ENCODE peak calls at places on chromosomes 1 and 21, in eight cellular contexts. E, R, C, M, O, A, B and N are unnamed samples. For H3K4me1 and H3K9me3, the result is how much of the 10 kb centered on the place peaks cover.

GRCh38 chr1:231683439-231684165 is 57.0 kb downstream of the DISC1 start:
- DNase-seq in M (no peak), R (no peak), A (no peak), B (no peak), C (no peak), O (no peak), E (no peak), N (no peak)

GRCh38 chr1:153542956-153543737 is 2.4 kb upstream of the S100A5 start:
- DNase-seq in R (no peak), B (no peak), A (no peak), M (peak), O (no peak), C (peak), E (no peak), N (no peak)

GRCh38 chr21:35528109-35529042 is 479.3 kb upstream of the RUNX1 start:
- DNase-seq in B (peak), M (no peak), C (peak), E (no peak), O (no peak), A (no peak), R (peak), N (peak)

GRCh38 chr1:54153548-54154439 is 994 bp upstream of the CDCP2 start:
- DNase-seq in C (no peak), B (no peak), O (peak), M (peak), A (no peak), R (peak), E (no peak), N (no peak)

GRCh38 chr1:91872560-91873081 is 13.3 kb downstream of the TGFBR3 start:
- DNase-seq in R (no peak), B (no peak), M (no peak), O (no peak), C (peak), A (no peak), E (no peak), N (no peak)

GRCh38 chr1:43836267-43836951 is 97.2 kb upstream of the ARTN start:
- DNase-seq in E (peak), R (peak), O (no peak), C (peak), A (no peak), M (no peak), B (peak), N (peak)

GRCh38 chr1:33996281-33996680 is 132.4 kb downstream of the HMGB4 start:
- DNase-seq in B (no peak), C (no peak), R (no peak), M (no peak), E (no peak), A (no peak), O (no peak), N (no peak)

GRCh38 chr1:158067651-158068050 is 74.2 kb downstream of the KIRREL1 start:
- DNase-seq in M (peak), C (no peak), R (peak), E (no peak), O (no peak), B (no peak), A (no peak), N (no peak)

GRCh38 chr21:43797415-43797814 is 8.0 kb downstream of the RRP1 start:
- DNase-seq in R (no peak), M (no peak), O (no peak), A (no peak), C (no peak), B (peak), E (no peak), N (no peak)

GRCh38 chr1:115668579-115668978 is 26.8 kb downstream of the VANGL1 start:
- DNase-seq in M (no peak), R (no peak), O (no peak), A (no peak), B (no peak), C (peak), E (no peak), N (no peak)

GRCh38 chr1:177858222-177858894 is 111.5 kb downstream of the SEC16B start:
- DNase-seq in B (no peak), A (no peak), C (peak), E (no peak), O (no peak), R (no peak), M (no peak), N (no peak)

GRCh38 chr1:78045850-78046778 is at the start of gene GIPC2:
- DNase-seq in A (no peak), O (peak), C (no peak), E (peak), M (no peak), R (peak), B (no peak), N (peak)

GRCh38 chr1:59833991-59834390 is 19.2 kb downstream of the HOOK1 start:
- DNase-seq in O (no peak), E (no peak), R (no peak), A (no peak), B (no peak), C (no peak), M (no peak), N (no peak)

GRCh38 chr1:152071123-152071522 is 17.7 kb downstream of the TCHHL1 start:
- DNase-seq in C (no peak), E (no peak), R (no peak), A (no peak), B (no peak), M (no peak), O (no peak), N (no peak)

GRCh38 chr1:110879758-110880606 is 7.0 kb downstream of the CD53 start:
- DNase-seq in M (no peak), B (no peak), E (no peak), O (no peak), R (no peak), A (no peak), C (peak), N (no peak)

GRCh38 chr1:58883037-58883887 is 99.4 kb upstream of the JUN start:
- DNase-seq in R (peak), C (no peak), A (peak), M (peak), B (peak), O (no peak), E (no peak), N (peak)

GRCh38 chr1:245765241-245766000 is 610.6 kb downstream of the KIF26B start:
- DNase-seq in E (no peak), B (no peak), C (no peak), A (no peak), O (no peak), R (no peak), M (no peak), N (no peak)

GRCh38 chr1:44801491-44802305 is 1.5 kb downstream of the PLK3 start:
- DNase-seq in E (no peak), A (no peak), R (no peak), M (peak), O (peak), B (peak), C (no peak), N (peak)

GRCh38 chr1:234955107-234955731 is 173.4 kb downstream of the TOMM20 start:
- DNase-seq in C (peak), A (no peak), M (peak), B (peak), R (peak), O (no peak), E (no peak), N (peak)

GRCh38 chr1:23456226-23456625 is 27.8 kb downstream of the ASAP3 start:
- DNase-seq in O (no peak), B (no peak), R (no peak), M (no peak), E (no peak), A (no peak), C (no peak), N (no peak)

GRCh38 chr1:56025942-56026341 is 553.4 kb downstream of the PLPP3 start:
- DNase-seq in C (no peak), R (no peak), B (no peak), M (no peak), A (no peak), O (no peak), E (no peak), N (no peak)

GRCh38 chr1:62358974-62359373 is 39.7 kb upstream of the KANK4 start:
- DNase-seq in C (no peak), B (no peak), E (no peak), A (no peak), O (no peak), R (no peak), M (no peak), N (no peak)

GRCh38 chr1:154768456-154769125 is 101.5 kb downstream of the KCNN3 start:
- DNase-seq in E (no peak), R (no peak), O (no peak), A (no peak), C (no peak), B (no peak), M (no peak), N (no peak)

GRCh38 chr1:39751595-39751994 is 12.9 kb downstream of the PPIE start:
- DNase-seq in B (no peak), E (no peak), M (no peak), C (no peak), R (no peak), O (peak), A (no peak), N (no peak)

GRCh38 chr1:177208920-177209319 is 38.2 kb downstream of the BRINP2 start:
- DNase-seq in O (no peak), B (no peak), C (no peak), M (no peak), A (no peak), R (no peak), E (no peak), N (no peak)

GRCh38 chr1:188652678-188653077 is 1823.9 kb downstream of the PLA2G4A start:
- DNase-seq in C (no peak), R (no peak), M (no peak), O (no peak), A (no peak), B (no peak), E (no peak), N (no peak)

GRCh38 chr1:56754713-56755505 is 64.3 kb downstream of the FYB2 start:
- DNase-seq in O (no peak), C (no peak), B (no peak), M (no peak), E (no peak), A (no peak), R (no peak), N (no peak)

GRCh38 chr1:94050263-94050662 is 70.7 kb downstream of the ABCA4 start:
- DNase-seq in A (no peak), B (no peak), O (no peak), E (no peak), M (no peak), C (no peak), R (no peak), N (no peak)

GRCh38 chr1:20903452-20903851 is 116.3 kb upstream of the HP1BP3 start:
- DNase-seq in B (no peak), M (no peak), E (no peak), C (no peak), O (no peak), R (no peak), A (no peak), N (no peak)

GRCh38 chr21:31446206-31446900 is 102.3 kb upstream of the TIAM1 start:
- DNase-seq in R (no peak), M (no peak), O (no peak), A (no peak), E (no peak), C (peak), B (no peak), N (no peak)

GRCh38 chr1:182301026-182301436 is 90.6 kb downstream of the GLUL start:
- DNase-seq in C (peak), M (no peak), B (no peak), E (no peak), R (no peak), O (no peak), A (no peak), N (no peak)

GRCh38 chr21:39441502-39442475 is 3.8 kb downstream of the LCA5L start:
- DNase-seq in M (no peak), O (no peak), C (peak), R (no peak), B (no peak), A (peak), E (peak), N (no peak)

GRCh38 chr1:162466797-162467196 is 30.8 kb upstream of the UHMK1 start:
- DNase-seq in B (no peak), O (no peak), E (no peak), M (no peak), R (no peak), C (no peak), A (no peak), N (no peak)

GRCh38 chr1:109477821-109478220 is 5.9 kb upstream of the ATXN7L2 start:
- DNase-seq in C (no peak), O (peak), E (no peak), M (no peak), A (no peak), B (no peak), R (no peak), N (no peak)
- H3K4me1 ChIP-seq in C (under half), O (under half), E (under half), M (under half), A (under half), B (under half), R (half or more), N (under half)

GRCh38 chr1:4063516-4063915 is 163.4 kb upstream of the C1orf174 start:
- DNase-seq in R (no peak), E (no peak), B (no peak), O (no peak), M (no peak), A (no peak), C (no peak), N (no peak)
- H3K9me3 ChIP-seq in R (under half), E (under half), B (under half), O (under half), M (under half), A (under half), C (under half), N (under half)

GRCh38 chr1:27979859-27980201 is 20.1 kb downstream of the XKR8 start:
- DNase-seq in A (no peak), E (no peak), O (no peak), B (no peak), M (no peak), R (no peak), C (no peak), N (no peak)
- TF ChIP-seq CTCF in A (peak), E (no peak), O (no peak), B (no peak), M (no peak), R (no peak), C (no peak), N (no peak)

GRCh38 chr1:229118662-229119061 is 152.2 kb upstream of the RAB4A start:
- DNase-seq in A (no peak), R (no peak), E (no peak), M (no peak), C (no peak), O (no peak), B (no peak), N (no peak)
- H3K4me1 ChIP-seq in A (under half), R (under half), E (under half), M (under half), C (under half), O (under half), B (under half), N (under half)

GRCh38 chr1:117795792-117796191 is 133.6 kb downstream of the GDAP2 start:
- DNase-seq in C (no peak), E (no peak), B (no peak), A (no peak), O (no peak), M (no peak), R (no peak), N (no peak)

GRCh38 chr1:117793396-117793795 is 136.0 kb downstream of the GDAP2 start:
- DNase-seq in O (no peak), R (no peak), A (no peak), E (no peak), B (no peak), M (no peak), C (no peak), N (no peak)

GRCh38 chr1:117796226-117796625 is 133.2 kb downstream of the GDAP2 start:
- DNase-seq in O (no peak), M (no peak), A (no peak), R (no peak), B (no peak), E (no peak), C (no peak), N (no peak)

GRCh38 chr1:117794073-117794472 is 135.3 kb downstream of the GDAP2 start:
- DNase-seq in C (no peak), E (no peak), B (no peak), A (no peak), O (no peak), M (no peak), R (no peak), N (no peak)

GRCh38 chr1:117795190-117795589 is 134.2 kb downstream of the GDAP2 start:
- DNase-seq in M (no peak), A (peak), C (no peak), E (no peak), B (peak), R (no peak), O (no peak), N (no peak)
- H3K9me3 ChIP-seq in M (under half), A (under half), C (under half), E (under half), B (under half), R (under half), O (under half), N (under half)

DNA sequence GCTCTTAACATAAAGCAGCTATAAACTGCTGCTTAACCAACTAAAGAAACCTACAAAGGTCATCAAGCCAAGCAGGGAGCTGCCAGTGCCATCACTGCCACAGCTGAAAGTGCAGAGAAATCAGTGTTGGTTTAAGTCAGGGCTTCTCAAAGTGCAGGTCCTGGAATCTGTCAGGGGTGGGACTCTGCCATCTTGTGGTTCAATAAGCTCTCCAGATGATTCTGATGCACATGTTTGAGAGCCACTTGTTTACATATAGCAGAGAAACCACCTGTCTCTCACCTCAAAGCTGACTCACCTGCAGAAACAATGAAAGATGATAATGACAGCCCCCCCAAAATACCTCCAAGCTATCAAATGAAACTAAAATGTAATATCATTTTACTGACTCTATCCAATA is 49.3 kb downstream of the SH3GLB1 start:
- DNase-seq in O (no peak), B (no peak), C (peak), E (peak), R (no peak), A (no peak), M (no peak), N (no peak)
- TF ChIP-seq CTCF in O (peak), B (no peak), C (peak), E (no peak), R (peak), A (peak), M (no peak), N (no peak)

GRCh38 chr1:30692201-30692947 is 31.0 kb downstream of the MATN1 start:
- DNase-seq in B (no peak), R (no peak), O (no peak), A (no peak), E (no peak), C (no peak), M (no peak), N (no peak)
- H3K4me1 ChIP-seq in B (under half), R (under half), O (under half), A (under half), E (under half), C (under half), M (under half), N (under half)

DNA sequence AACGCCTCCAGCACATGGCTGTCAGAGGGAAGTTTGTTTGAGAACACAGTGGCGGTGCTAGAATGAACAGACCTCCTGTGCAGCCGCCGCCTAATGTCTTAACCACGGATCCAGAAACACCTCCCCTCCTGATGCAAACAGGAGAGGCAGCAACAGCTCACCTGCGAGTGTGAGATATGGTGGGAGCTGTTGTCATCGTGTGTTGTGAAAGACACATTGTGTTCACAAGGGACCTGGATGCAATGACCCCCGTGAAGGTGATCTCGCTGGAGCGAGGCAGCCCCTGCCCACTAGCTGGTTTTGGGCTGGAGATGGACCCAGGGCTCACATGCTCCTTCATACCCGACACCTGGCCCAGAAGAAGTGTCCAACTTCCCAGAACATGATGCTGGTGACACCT is 315.3 kb upstream of the C1orf174 start:
- DNase-seq in C (no peak), A (no peak), R (no peak), O (no peak), M (no peak), B (no peak), E (no peak), N (no peak)
- H3K9me3 ChIP-seq in C (under half), A (under half), R (under half), O (under half), M (under half), B (under half), E (under half), N (under half)